ENCODE peak calls at places on chromosomes 7 and 10, in seven cellular contexts. O is NCI-H748 treated with DMSO at 0.1 percent for 48 hours, G is ovary, T is amniotic epithelial cell, C is mucosa of descending colon, J is Ammon's horn, V is MCF 10A. A is an unnamed sample.

GRCh38 chr7:85719981-85720963 is 533.4 kb upstream of the SEMA3D start:
- DNase-seq in T (peak), G (no peak), J (no peak), O (no peak), V (peak), C (no peak), A (peak)

GRCh38 chr7:122248472-122248871 is 56.1 kb downstream of the FEZF1 start:
- DNase-seq in G (no peak), J (no peak), O (no peak), T (no peak), C (no peak), V (peak), A (no peak)

GRCh38 chr7:91826377-91826776 is 54.1 kb downstream of the MTERF1 start:
- DNase-seq in T (no peak), C (no peak), G (no peak), J (no peak), O (no peak), V (peak), A (no peak)

GRCh38 chr10:50469288-50469687 is 154.5 kb downstream of the SGMS1 start:
- DNase-seq in G (no peak), J (no peak), T (no peak), C (no peak), O (no peak), V (no peak), A (no peak)

GRCh38 chr7:22995011-22995410 is 18.9 kb downstream of the HYCC1 start:
- DNase-seq in J (no peak), G (no peak), O (no peak), V (no peak), C (no peak), T (no peak), A (no peak)

GRCh38 chr7:136514776-136515175 is 353.7 kb upstream of the CHRM2 start:
- DNase-seq in T (no peak), O (no peak), V (no peak), C (no peak), J (no peak), G (no peak), A (no peak)

GRCh38 chr7:85733163-85733915 is 546.5 kb upstream of the SEMA3D start:
- DNase-seq in C (no peak), J (no peak), G (no peak), O (no peak), T (peak), V (no peak), A (peak)

GRCh38 chr7:7984424-7984823 is 15.8 kb downstream of the GLCCI1 start:
- DNase-seq in J (no peak), T (no peak), C (no peak), G (no peak), V (no peak), O (no peak), A (no peak)

GRCh38 chr10:114017266-114017665 is 26.4 kb upstream of the ADRB1 start:
- DNase-seq in J (peak), C (no peak), T (no peak), G (no peak), O (no peak), V (no peak), A (no peak)

GRCh38 chr7:46512901-46513431 is 591.9 kb upstream of the IGFBP3 start:
- DNase-seq in C (no peak), O (no peak), V (no peak), G (no peak), T (peak), J (no peak), A (peak)

GRCh38 chr10:73838008-73838567 is 26.7 kb upstream of the NDST2 start:
- DNase-seq in T (no peak), C (no peak), J (no peak), G (no peak), O (no peak), V (no peak), A (no peak)

GRCh38 chr10:107915277-107915634 is 750.8 kb upstream of the SORCS1 start:
- DNase-seq in J (no peak), V (peak), C (no peak), G (no peak), O (no peak), T (peak), A (peak)

GRCh38 chr7:90706067-90706716 is 110.1 kb downstream of the CDK14 start:
- DNase-seq in T (peak), J (no peak), C (no peak), G (no peak), O (peak), V (no peak), A (peak)

GRCh38 chr7:143012001-143012400 is 14.9 kb downstream of the OR9A2 start:
- DNase-seq in T (no peak), C (no peak), O (no peak), G (no peak), J (no peak), V (no peak), A (no peak)

GRCh38 chr7:11195502-11195901 is 221.8 kb downstream of the PHF14 start:
- DNase-seq in T (no peak), G (no peak), O (no peak), C (no peak), V (no peak), J (no peak), A (no peak)

GRCh38 chr10:30686706-30687105 is 57.2 kb upstream of the LYZL2 start:
- DNase-seq in O (no peak), J (no peak), C (no peak), G (no peak), T (no peak), V (no peak), A (no peak)

GRCh38 chr10:118694848-118695247 is 59.9 kb downstream of the CACUL1 start:
- DNase-seq in C (no peak), V (no peak), O (no peak), T (peak), J (no peak), G (no peak), A (peak)

GRCh38 chr10:31947144-31947926 is 18.7 kb upstream of the ARHGAP12 start:
- DNase-seq in V (peak), J (peak), G (no peak), T (peak), O (peak), C (no peak), A (peak)

GRCh38 chr7:135758531-135758932 is 9.9 kb upstream of the FAM180A start:
- DNase-seq in C (no peak), V (peak), O (no peak), G (peak), T (peak), J (no peak), A (no peak)

GRCh38 chr10:49500420-49500819 is 38.5 kb downstream of the ERCC6 start:
- DNase-seq in G (no peak), V (peak), T (no peak), O (peak), C (no peak), J (no peak), A (no peak)

GRCh38 chr7:67311901-67312300 is 315.3 kb downstream of the TYW1 start:
- DNase-seq in T (peak), V (no peak), J (no peak), G (no peak), O (no peak), C (no peak), A (peak)

GRCh38 chr7:33862946-33863814 is 42.2 kb upstream of the BMPER start:
- DNase-seq in J (peak), G (no peak), V (no peak), T (no peak), O (no peak), C (no peak), A (no peak)

GRCh38 chr7:41628926-41629325 is 74.0 kb downstream of the INHBA start:
- DNase-seq in J (peak), O (no peak), C (no peak), G (no peak), V (peak), T (peak), A (no peak)

A was measured in mesenchymal stem cell.